ENCODE peak calls at places on chromosomes 16 and 17, in nine cellular contexts. One of them, this sample, is unnamed.

GRCh38 chr16:74577882-74578366 is 29.0 kb downstream of the GLG1 start:
- DNase-seq in Caco-2: no peak
- DNase-seq in NB4: peak
- DNase-seq in HL-60: no peak
- DNase-seq in GM12865: peak
- DNase-seq in endothelial cell of umbilical vein: peak
- DNase-seq in IMR-90: peak
- DNase-seq in PC-3: peak
- DNase-seq in fibroblast of pulmonary artery: peak
- DNase-seq in this sample: no peak

GRCh38 chr16:30011505-30012480 is 966 bp upstream of the DOC2A start:
- DNase-seq in Caco-2: no peak
- DNase-seq in NB4: no peak
- DNase-seq in HL-60: no peak
- DNase-seq in GM12865: no peak
- DNase-seq in endothelial cell of umbilical vein: no peak
- DNase-seq in IMR-90: no peak
- DNase-seq in PC-3: no peak
- DNase-seq in fibroblast of pulmonary artery: no peak
- DNase-seq in this sample: no peak

GRCh38 chr17:30996481-30996880 is 25.6 kb downstream of the RNF135 start:
- DNase-seq in Caco-2: peak
- DNase-seq in NB4: no peak
- DNase-seq in HL-60: no peak
- DNase-seq in GM12865: no peak
- DNase-seq in endothelial cell of umbilical vein: no peak
- DNase-seq in IMR-90: no peak
- DNase-seq in PC-3: no peak
- DNase-seq in fibroblast of pulmonary artery: no peak
- DNase-seq in this sample: no peak

GRCh38 chr17:53736516-53737274 is 86.0 kb upstream of the KIF2B start:
- DNase-seq in Caco-2: no peak
- DNase-seq in NB4: no peak
- DNase-seq in HL-60: no peak
- DNase-seq in GM12865: no peak
- DNase-seq in endothelial cell of umbilical vein: no peak
- DNase-seq in IMR-90: no peak
- DNase-seq in PC-3: no peak
- DNase-seq in fibroblast of pulmonary artery: no peak
- DNase-seq in this sample: no peak

GRCh38 chr17:66713533-66714042 is 121.3 kb upstream of the CACNG5 start:
- DNase-seq in Caco-2: no peak
- DNase-seq in NB4: no peak
- DNase-seq in HL-60: no peak
- DNase-seq in GM12865: peak
- DNase-seq in endothelial cell of umbilical vein: no peak
- DNase-seq in IMR-90: no peak
- DNase-seq in PC-3: no peak
- DNase-seq in fibroblast of pulmonary artery: no peak
- DNase-seq in this sample: no peak

GRCh38 chr17:352421-353212 is at the start of gene RPH3AL:
- DNase-seq in Caco-2: peak
- DNase-seq in NB4: no peak
- DNase-seq in HL-60: no peak
- DNase-seq in GM12865: no peak
- DNase-seq in endothelial cell of umbilical vein: peak
- DNase-seq in IMR-90: no peak
- DNase-seq in PC-3: peak
- DNase-seq in fibroblast of pulmonary artery: peak
- DNase-seq in this sample: peak

GRCh38 chr16:81493755-81494433 is 49.3 kb downstream of the CMIP start:
- DNase-seq in Caco-2: peak
- DNase-seq in NB4: peak
- DNase-seq in HL-60: no peak
- DNase-seq in GM12865: no peak
- DNase-seq in endothelial cell of umbilical vein: peak
- DNase-seq in IMR-90: peak
- DNase-seq in PC-3: peak
- DNase-seq in fibroblast of pulmonary artery: peak
- DNase-seq in this sample: no peak

GRCh38 chr17:47240375-47240764 is 13.3 kb upstream of the ITGB3 start:
- DNase-seq in Caco-2: no peak
- DNase-seq in NB4: no peak
- DNase-seq in HL-60: no peak
- DNase-seq in GM12865: no peak
- DNase-seq in endothelial cell of umbilical vein: no peak
- DNase-seq in IMR-90: no peak
- DNase-seq in PC-3: no peak
- DNase-seq in fibroblast of pulmonary artery: no peak
- DNase-seq in this sample: no peak

GRCh38 chr17:44424828-44425463 is 35.5 kb upstream of the ITGA2B start:
- DNase-seq in Caco-2: no peak
- DNase-seq in NB4: no peak
- DNase-seq in HL-60: no peak
- DNase-seq in GM12865: no peak
- DNase-seq in endothelial cell of umbilical vein: no peak
- DNase-seq in IMR-90: no peak
- DNase-seq in PC-3: no peak
- DNase-seq in fibroblast of pulmonary artery: no peak
- DNase-seq in this sample: no peak

GRCh38 chr16:5022521-5022920 is 11.2 kb downstream of the NAGPA start:
- DNase-seq in Caco-2: no peak
- DNase-seq in NB4: no peak
- DNase-seq in HL-60: no peak
- DNase-seq in GM12865: no peak
- DNase-seq in endothelial cell of umbilical vein: no peak
- DNase-seq in IMR-90: no peak
- DNase-seq in PC-3: no peak
- DNase-seq in fibroblast of pulmonary artery: no peak
- DNase-seq in this sample: no peak

GRCh38 chr16:11696266-11697012 is 28.2 kb downstream of the SNN start:
- DNase-seq in Caco-2: no peak
- DNase-seq in NB4: no peak
- DNase-seq in HL-60: no peak
- DNase-seq in GM12865: no peak
- DNase-seq in endothelial cell of umbilical vein: no peak
- DNase-seq in IMR-90: no peak
- DNase-seq in PC-3: no peak
- DNase-seq in fibroblast of pulmonary artery: no peak
- DNase-seq in this sample: no peak

GRCh38 chr17:9401434-9401833 is 174.2 kb downstream of the STX8 start:
- DNase-seq in Caco-2: no peak
- DNase-seq in NB4: peak
- DNase-seq in HL-60: no peak
- DNase-seq in GM12865: no peak
- DNase-seq in endothelial cell of umbilical vein: no peak
- DNase-seq in IMR-90: peak
- DNase-seq in PC-3: peak
- DNase-seq in fibroblast of pulmonary artery: peak
- DNase-seq in this sample: no peak

GRCh38 chr16:86651823-86652222 is 73.5 kb downstream of the FOXL1 start:
- DNase-seq in Caco-2: no peak
- DNase-seq in NB4: no peak
- DNase-seq in HL-60: no peak
- DNase-seq in GM12865: no peak
- DNase-seq in endothelial cell of umbilical vein: no peak
- DNase-seq in IMR-90: no peak
- DNase-seq in PC-3: no peak
- DNase-seq in fibroblast of pulmonary artery: no peak
- DNase-seq in this sample: no peak

GRCh38 chr16:86649875-86650274 is 71.5 kb downstream of the FOXL1 start:
- DNase-seq in Caco-2: no peak
- DNase-seq in NB4: no peak
- DNase-seq in HL-60: no peak
- DNase-seq in GM12865: no peak
- DNase-seq in endothelial cell of umbilical vein: no peak
- DNase-seq in IMR-90: no peak
- DNase-seq in PC-3: no peak
- DNase-seq in fibroblast of pulmonary artery: no peak
- DNase-seq in this sample: no peak

GRCh38 chr16:86647561-86647960 is 69.2 kb downstream of the FOXL1 start:
- DNase-seq in Caco-2: no peak
- DNase-seq in NB4: no peak
- DNase-seq in HL-60: no peak
- DNase-seq in GM12865: no peak
- DNase-seq in endothelial cell of umbilical vein: no peak
- DNase-seq in IMR-90: no peak
- DNase-seq in PC-3: no peak
- DNase-seq in fibroblast of pulmonary artery: no peak
- DNase-seq in this sample: no peak

GRCh38 chr16:86653289-86654006 is 75.1 kb downstream of the FOXL1 start:
- DNase-seq in Caco-2: no peak
- DNase-seq in NB4: no peak
- DNase-seq in HL-60: no peak
- DNase-seq in GM12865: no peak
- DNase-seq in endothelial cell of umbilical vein: no peak
- DNase-seq in IMR-90: peak
- DNase-seq in PC-3: no peak
- DNase-seq in fibroblast of pulmonary artery: peak
- DNase-seq in this sample: no peak

GRCh38 chr16:86651013-86651627 is 72.8 kb downstream of the FOXL1 start:
- DNase-seq in Caco-2: no peak
- DNase-seq in NB4: no peak
- DNase-seq in HL-60: no peak
- DNase-seq in GM12865: no peak
- DNase-seq in endothelial cell of umbilical vein: no peak
- DNase-seq in IMR-90: no peak
- DNase-seq in PC-3: no peak
- DNase-seq in fibroblast of pulmonary artery: no peak
- DNase-seq in this sample: no peak
- TF ChIP-seq CTCF in Caco-2: no peak
- TF ChIP-seq CTCF in NB4: no peak
- TF ChIP-seq CTCF in HL-60: no peak
- TF ChIP-seq CTCF in GM12865: no peak
- TF ChIP-seq CTCF in endothelial cell of umbilical vein: no peak
- TF ChIP-seq CTCF in IMR-90: no peak
- TF ChIP-seq CTCF in PC-3: no peak
- TF ChIP-seq CTCF in fibroblast of pulmonary artery: no peak
- TF ChIP-seq CTCF in this sample: no peak

GRCh38 chr17:59722623-59723022 is 15.2 kb downstream of the VMP1 start:
- DNase-seq in Caco-2: no peak
- DNase-seq in NB4: no peak
- DNase-seq in HL-60: no peak
- DNase-seq in GM12865: no peak
- DNase-seq in endothelial cell of umbilical vein: no peak
- DNase-seq in IMR-90: no peak
- DNase-seq in PC-3: no peak
- DNase-seq in fibroblast of pulmonary artery: no peak
- DNase-seq in this sample: no peak
- TF ChIP-seq CTCF in Caco-2: no peak
- TF ChIP-seq CTCF in NB4: no peak
- TF ChIP-seq CTCF in HL-60: no peak
- TF ChIP-seq CTCF in GM12865: no peak
- TF ChIP-seq CTCF in endothelial cell of umbilical vein: no peak
- TF ChIP-seq CTCF in IMR-90: no peak
- TF ChIP-seq CTCF in PC-3: no peak
- TF ChIP-seq CTCF in fibroblast of pulmonary artery: no peak
- TF ChIP-seq CTCF in this sample: no peak

GRCh38 chr17:61118871-61119270 is 280.8 kb upstream of the TBX2 start:
- DNase-seq in Caco-2: no peak
- DNase-seq in NB4: no peak
- DNase-seq in HL-60: no peak
- DNase-seq in GM12865: no peak
- DNase-seq in endothelial cell of umbilical vein: no peak
- DNase-seq in IMR-90: no peak
- DNase-seq in PC-3: no peak
- DNase-seq in fibroblast of pulmonary artery: no peak
- DNase-seq in this sample: no peak
- TF ChIP-seq CTCF in Caco-2: no peak
- TF ChIP-seq CTCF in NB4: no peak
- TF ChIP-seq CTCF in HL-60: no peak
- TF ChIP-seq CTCF in GM12865: no peak
- TF ChIP-seq CTCF in endothelial cell of umbilical vein: no peak
- TF ChIP-seq CTCF in IMR-90: no peak
- TF ChIP-seq CTCF in PC-3: no peak
- TF ChIP-seq CTCF in fibroblast of pulmonary artery: no peak
- TF ChIP-seq CTCF in this sample: no peak

DNA sequence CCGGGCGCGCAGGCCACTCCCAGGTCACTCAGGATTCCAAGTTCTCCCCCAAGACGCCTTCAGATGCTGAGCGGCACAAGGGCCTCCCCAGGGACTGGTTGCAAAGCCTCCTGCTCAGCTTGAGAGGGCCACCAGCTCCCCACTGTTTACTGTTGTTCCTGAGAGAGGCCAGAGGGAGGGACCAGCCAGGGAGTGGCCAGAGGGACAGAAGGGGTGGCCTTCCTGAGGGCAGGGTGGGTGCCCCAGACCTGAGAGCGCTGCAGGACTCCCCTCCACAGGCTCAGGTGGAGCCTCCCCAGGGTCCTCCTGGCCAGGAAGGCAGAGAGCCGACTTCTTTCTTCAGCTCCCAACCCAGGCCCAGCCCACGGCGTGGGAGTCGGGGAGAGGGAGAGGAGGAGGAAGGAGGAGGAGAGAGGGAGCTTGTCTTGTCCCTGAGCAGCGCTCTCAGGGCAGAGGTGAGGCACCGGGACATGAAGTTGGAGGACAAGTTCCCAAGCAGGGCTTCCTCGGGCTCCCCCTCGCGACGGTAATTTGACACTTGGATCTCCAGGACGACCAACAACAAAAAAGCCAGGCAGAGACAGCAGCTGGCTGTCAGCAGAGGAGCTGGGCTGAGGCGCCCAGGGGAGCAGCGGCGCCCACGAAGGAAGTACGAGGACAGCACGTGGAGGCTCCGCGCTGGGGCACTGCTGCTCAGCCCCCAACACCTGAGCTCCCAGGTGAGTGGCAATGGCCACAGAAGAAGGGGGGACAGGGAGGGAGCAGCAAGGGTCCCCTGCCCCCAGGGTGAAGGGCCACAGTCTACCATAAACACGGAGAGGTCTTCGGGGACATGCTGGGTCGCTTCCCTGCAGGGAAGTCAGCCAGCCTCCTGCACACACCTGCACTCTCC is 496 bp downstream of the SMIM5 start:
- DNase-seq in Caco-2: peak
- DNase-seq in NB4: peak
- DNase-seq in HL-60: peak
- DNase-seq in GM12865: peak
- DNase-seq in endothelial cell of umbilical vein: peak
- DNase-seq in IMR-90: peak
- DNase-seq in PC-3: peak
- DNase-seq in fibroblast of pulmonary artery: peak
- DNase-seq in this sample: peak
- TF ChIP-seq CTCF in Caco-2: peak
- TF ChIP-seq CTCF in NB4: peak
- TF ChIP-seq CTCF in HL-60: peak
- TF ChIP-seq CTCF in GM12865: peak
- TF ChIP-seq CTCF in endothelial cell of umbilical vein: peak
- TF ChIP-seq CTCF in IMR-90: peak
- TF ChIP-seq CTCF in PC-3: peak
- TF ChIP-seq CTCF in fibroblast of pulmonary artery: peak
- TF ChIP-seq CTCF in this sample: no peak